ENCODE peak calls at places on chromosome 9, in eight cellular contexts. One of them, this sample, is unnamed.

GRCh38 chr9:137158625-137159024 is 11.2 kb downstream of the LRRC26 start:
- DNase-seq in NCI-H187: no peak
- DNase-seq in mucosa of gallbladder: no peak
- DNase-seq in activated CD8-positive, alpha-beta memory T cell treated with anti-CD3 and anti-CD28 coated beads, Interleukin-2, amount 10 ng/mL, durations not matched to agents 7 days and 5 days: no peak
- DNase-seq in iPS-NIHi11: no peak
- DNase-seq in pons: no peak
- DNase-seq in neural progenitor cell: no peak
- DNase-seq in germinal center: no peak
- DNase-seq in this sample: no peak

GRCh38 chr9:134134949-134135342 is 936 bp upstream of the WDR5 start:
- DNase-seq in pons: peak
- DNase-seq in iPS-NIHi11: no peak
- DNase-seq in neural progenitor cell: no peak
- DNase-seq in mucosa of gallbladder: no peak
- DNase-seq in germinal center: no peak
- DNase-seq in activated CD8-positive, alpha-beta memory T cell treated with anti-CD3 and anti-CD28 coated beads, Interleukin-2, amount 10 ng/mL, durations not matched to agents 7 days and 5 days: no peak
- DNase-seq in NCI-H187: no peak
- DNase-seq in this sample: no peak

GRCh38 chr9:133347515-133347984 is 381 bp downstream of the MED22 start:
- DNase-seq in pons: no peak
- DNase-seq in iPS-NIHi11: peak
- DNase-seq in neural progenitor cell: peak
- DNase-seq in mucosa of gallbladder: no peak
- DNase-seq in germinal center: peak
- DNase-seq in activated CD8-positive, alpha-beta memory T cell treated with anti-CD3 and anti-CD28 coated beads, Interleukin-2, amount 10 ng/mL, durations not matched to agents 7 days and 5 days: peak
- DNase-seq in NCI-H187: no peak
- DNase-seq in this sample: no peak

GRCh38 chr9:37575511-37575914 is 667 bp downstream of the FBXO10 start:
- DNase-seq in mucosa of gallbladder: no peak
- DNase-seq in germinal center: peak
- DNase-seq in neural progenitor cell: peak
- DNase-seq in iPS-NIHi11: no peak
- DNase-seq in pons: no peak
- DNase-seq in NCI-H187: no peak
- DNase-seq in activated CD8-positive, alpha-beta memory T cell treated with anti-CD3 and anti-CD28 coated beads, Interleukin-2, amount 10 ng/mL, durations not matched to agents 7 days and 5 days: no peak
- DNase-seq in this sample: no peak

GRCh38 chr9:80892703-80893102 is 796.6 kb downstream of the TLE1 start:
- DNase-seq in activated CD8-positive, alpha-beta memory T cell treated with anti-CD3 and anti-CD28 coated beads, Interleukin-2, amount 10 ng/mL, durations not matched to agents 7 days and 5 days: no peak
- DNase-seq in neural progenitor cell: no peak
- DNase-seq in germinal center: no peak
- DNase-seq in NCI-H187: no peak
- DNase-seq in mucosa of gallbladder: no peak
- DNase-seq in pons: no peak
- DNase-seq in iPS-NIHi11: no peak
- DNase-seq in this sample: no peak

GRCh38 chr9:3997492-3997891 is 302.4 kb downstream of the GLIS3 start:
- DNase-seq in pons: no peak
- DNase-seq in neural progenitor cell: no peak
- DNase-seq in mucosa of gallbladder: no peak
- DNase-seq in NCI-H187: no peak
- DNase-seq in activated CD8-positive, alpha-beta memory T cell treated with anti-CD3 and anti-CD28 coated beads, Interleukin-2, amount 10 ng/mL, durations not matched to agents 7 days and 5 days: no peak
- DNase-seq in germinal center: no peak
- DNase-seq in iPS-NIHi11: no peak
- DNase-seq in this sample: no peak

GRCh38 chr9:15277400-15278137 is 29.4 kb downstream of the TTC39B start:
- DNase-seq in activated CD8-positive, alpha-beta memory T cell treated with anti-CD3 and anti-CD28 coated beads, Interleukin-2, amount 10 ng/mL, durations not matched to agents 7 days and 5 days: no peak
- DNase-seq in iPS-NIHi11: no peak
- DNase-seq in germinal center: no peak
- DNase-seq in mucosa of gallbladder: no peak
- DNase-seq in pons: peak
- DNase-seq in neural progenitor cell: peak
- DNase-seq in NCI-H187: no peak
- DNase-seq in this sample: no peak

GRCh38 chr9:101437806-101438232 is 2.2 kb upstream of the ALDOB start:
- DNase-seq in iPS-NIHi11: no peak
- DNase-seq in neural progenitor cell: no peak
- DNase-seq in NCI-H187: no peak
- DNase-seq in germinal center: no peak
- DNase-seq in pons: no peak
- DNase-seq in mucosa of gallbladder: peak
- DNase-seq in activated CD8-positive, alpha-beta memory T cell treated with anti-CD3 and anti-CD28 coated beads, Interleukin-2, amount 10 ng/mL, durations not matched to agents 7 days and 5 days: no peak
- DNase-seq in this sample: no peak

GRCh38 chr9:14347408-14348224 is 33.7 kb upstream of the NFIB start:
- DNase-seq in NCI-H187: no peak
- DNase-seq in activated CD8-positive, alpha-beta memory T cell treated with anti-CD3 and anti-CD28 coated beads, Interleukin-2, amount 10 ng/mL, durations not matched to agents 7 days and 5 days: no peak
- DNase-seq in mucosa of gallbladder: no peak
- DNase-seq in iPS-NIHi11: peak
- DNase-seq in germinal center: no peak
- DNase-seq in neural progenitor cell: peak
- DNase-seq in pons: peak
- DNase-seq in this sample: no peak

GRCh38 chr9:38089387-38090165 is 20.5 kb upstream of the SHB start:
- DNase-seq in activated CD8-positive, alpha-beta memory T cell treated with anti-CD3 and anti-CD28 coated beads, Interleukin-2, amount 10 ng/mL, durations not matched to agents 7 days and 5 days: peak
- DNase-seq in pons: no peak
- DNase-seq in NCI-H187: no peak
- DNase-seq in iPS-NIHi11: no peak
- DNase-seq in germinal center: no peak
- DNase-seq in mucosa of gallbladder: no peak
- DNase-seq in neural progenitor cell: no peak
- DNase-seq in this sample: no peak

GRCh38 chr9:122226142-122226757 is 2.5 kb downstream of the LHX6 start:
- DNase-seq in germinal center: no peak
- DNase-seq in pons: no peak
- DNase-seq in iPS-NIHi11: no peak
- DNase-seq in NCI-H187: no peak
- DNase-seq in activated CD8-positive, alpha-beta memory T cell treated with anti-CD3 and anti-CD28 coated beads, Interleukin-2, amount 10 ng/mL, durations not matched to agents 7 days and 5 days: no peak
- DNase-seq in mucosa of gallbladder: no peak
- DNase-seq in neural progenitor cell: peak
- DNase-seq in this sample: no peak